ENCODE peak calls at places on chromosomes 6 and 20, in six cellular contexts. C is AG09309, W is cardiac muscle cell, U is BJ, F is stomach, L is lung. Y is an unnamed sample.

GRCh38 chr6:113858067-113858604 is 991 bp downstream of the MARCKS start:
- DNase-seq in W (peak), L (no peak), F (peak), C (no peak), U (no peak), Y (no peak)

GRCh38 chr6:149918151-149918905 is 4.6 kb downstream of the RAET1G start:
- DNase-seq in C (no peak), U (no peak), W (no peak), F (no peak), L (no peak), Y (no peak)

GRCh38 chr20:44642203-44643153 is 9.0 kb downstream of the ADA start:
- DNase-seq in F (peak), C (peak), L (peak), W (peak), U (no peak), Y (peak)

GRCh38 chr6:150149146-150149545 is 6.3 kb downstream of the PPP1R14C start:
- DNase-seq in W (no peak), F (no peak), U (no peak), C (no peak), L (no peak), Y (no peak)

GRCh38 chr20:41072099-41072798 is 43.6 kb downstream of the TOP1 start:
- DNase-seq in C (peak), L (no peak), F (no peak), U (peak), W (peak), Y (no peak)

GRCh38 chr6:105832358-105832757 is 253.8 kb upstream of the PRDM1 start:
- DNase-seq in W (no peak), C (no peak), L (no peak), U (no peak), F (no peak), Y (no peak)

GRCh38 chr6:165910184-165910583 is 247.1 kb upstream of the PDE10A start:
- DNase-seq in F (no peak), W (no peak), U (no peak), C (no peak), L (no peak), Y (no peak)

GRCh38 chr6:6436946-6437345 is 116.5 kb upstream of the F13A1 start:
- DNase-seq in F (no peak), W (no peak), C (no peak), U (no peak), L (no peak), Y (no peak)

GRCh38 chr6:11964729-11965128 is 47.4 kb upstream of the HIVEP1 start:
- DNase-seq in U (no peak), L (no peak), F (no peak), C (no peak), W (peak), Y (no peak)

GRCh38 chr6:7910654-7911344 is at the start of gene TXNDC5:
- DNase-seq in W (peak), C (no peak), U (no peak), F (peak), L (peak), Y (no peak)

GRCh38 chr20:55160996-55161395 is 685.6 kb downstream of the DOK5 start:
- DNase-seq in U (no peak), L (no peak), F (no peak), C (no peak), W (no peak), Y (peak)

GRCh38 chr20:1900321-1900791 is 5.1 kb downstream of the SIRPA start:
- DNase-seq in W (peak), L (no peak), U (peak), F (peak), C (peak), Y (peak)

GRCh38 chr6:129701721-129702455 is 8.1 kb downstream of the ARHGAP18 start:
- DNase-seq in F (no peak), U (no peak), W (peak), L (no peak), C (peak), Y (no peak)

GRCh38 chr6:2505624-2506023 is 245.1 kb downstream of the MYLK4 start:
- DNase-seq in W (peak), U (no peak), F (no peak), L (no peak), C (no peak), Y (no peak)

GRCh38 chr6:2503816-2504494 is 246.8 kb downstream of the MYLK4 start:
- DNase-seq in C (no peak), U (no peak), F (no peak), W (peak), L (no peak), Y (no peak)

GRCh38 chr6:2502998-2503674 is 247.6 kb downstream of the MYLK4 start:
- DNase-seq in W (no peak), C (no peak), F (no peak), L (no peak), U (no peak), Y (no peak)

GRCh38 chr6:2502096-2502997 is 248.4 kb downstream of the MYLK4 start:
- DNase-seq in W (peak), C (no peak), F (no peak), U (no peak), L (no peak), Y (no peak)

GRCh38 chr6:2504495-2505064 is 246.1 kb downstream of the MYLK4 start:
- DNase-seq in L (no peak), C (no peak), U (no peak), W (no peak), F (no peak), Y (no peak)
- H3K4me3 ChIP-seq in L (no peak), C (no peak), U (no peak), W (no peak), F (no peak), Y (no peak)

DNA sequence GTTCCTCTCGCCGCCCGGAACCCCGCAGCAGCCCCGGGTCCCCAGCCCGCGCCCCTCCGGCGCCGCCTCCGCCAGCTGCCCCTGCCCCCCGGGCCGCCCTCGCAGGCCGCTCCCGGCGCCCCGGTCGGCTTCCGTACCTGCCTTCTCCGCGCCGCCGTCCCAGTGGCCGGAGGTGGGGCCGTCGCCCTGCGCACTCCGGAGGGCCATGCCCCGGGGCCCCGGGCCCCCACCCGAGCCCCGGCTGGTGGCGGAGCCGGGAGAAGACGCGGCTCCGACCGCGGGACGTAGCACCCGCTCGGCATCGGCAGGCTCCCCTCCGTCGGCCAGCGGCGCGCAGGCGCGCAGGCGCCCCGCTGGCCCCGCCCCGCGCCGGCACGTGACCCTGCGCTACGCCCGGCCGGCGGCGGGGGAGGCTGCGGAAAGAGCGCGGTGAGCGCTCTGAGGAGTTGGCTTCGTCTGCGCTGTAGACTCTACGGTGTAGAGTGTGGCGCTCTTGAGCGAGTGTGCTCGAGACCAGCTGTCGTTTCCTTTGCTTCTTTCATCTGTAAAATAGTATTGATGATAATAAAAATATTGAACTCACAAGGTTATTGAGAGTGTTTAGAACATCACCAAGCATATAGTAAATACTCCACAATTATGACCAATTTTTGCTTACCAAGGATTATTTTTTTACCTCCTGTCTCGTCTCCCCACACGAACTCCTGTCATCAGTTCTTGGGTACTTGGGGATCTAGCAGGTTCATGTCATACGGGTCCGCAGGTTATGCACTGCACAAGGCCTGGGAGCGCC is at the start of gene TBC1D20:
- DNase-seq in L (peak), C (no peak), W (peak), U (no peak), F (peak), Y (no peak)
- TF ChIP-seq CTCF in L (peak), C (no peak), W (peak), U (peak), F (no peak), Y (peak)

GRCh38 chr6:125728739-125729138 is 20.7 kb upstream of the HEY2 start:
- DNase-seq in W (peak), C (no peak), F (no peak), U (no peak), L (peak), Y (no peak)
- H3K4me3 ChIP-seq in W (no peak), C (no peak), F (no peak), U (no peak), L (no peak), Y (no peak)

DNA sequence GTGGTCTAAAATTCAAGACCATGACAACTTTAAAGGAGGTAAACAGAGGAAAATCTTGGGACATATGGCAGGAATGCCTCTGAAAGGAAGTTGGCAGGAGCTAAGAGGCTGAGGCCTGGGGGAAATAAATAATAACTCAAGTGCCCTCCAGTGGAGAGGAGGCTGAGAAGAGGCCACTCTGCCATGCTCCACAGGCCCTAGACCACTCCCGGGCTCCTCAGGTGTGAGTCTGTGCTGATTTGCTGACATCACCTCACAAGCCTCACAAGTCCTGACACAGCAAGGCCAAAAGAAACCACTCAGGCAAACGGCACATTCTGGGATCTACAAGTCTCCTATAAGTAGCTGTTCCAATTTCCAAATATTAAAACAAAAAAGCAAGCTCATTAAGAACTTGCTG is 91.0 kb upstream of the RIPOR2 start:
- DNase-seq in L (peak), U (no peak), C (no peak), F (no peak), W (no peak), Y (no peak)
- TF ChIP-seq CTCF in L (no peak), U (no peak), C (no peak), F (no peak), W (no peak), Y (no peak)

DNA sequence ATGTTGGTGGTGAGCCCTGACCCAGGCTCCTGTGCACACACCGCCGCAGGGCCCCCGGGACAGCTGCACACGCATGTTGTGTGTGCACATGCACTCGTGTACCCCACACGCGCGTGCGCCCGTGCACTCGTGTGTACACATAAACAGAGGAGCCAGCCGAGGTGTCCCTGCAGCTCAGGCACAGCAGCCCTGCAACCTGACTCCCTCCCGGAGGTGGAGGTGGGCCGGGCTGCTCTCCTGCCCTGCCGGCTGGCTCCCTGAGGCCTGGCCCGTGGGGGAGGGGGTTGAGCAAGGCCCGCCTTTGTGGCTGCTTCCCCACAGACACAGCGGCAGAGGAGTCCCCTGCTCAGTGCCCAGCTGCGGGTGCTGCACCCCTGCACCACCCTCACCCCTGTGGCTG is 661 bp downstream of the RBBP8NL start:
- DNase-seq in W (no peak), F (peak), U (no peak), C (no peak), L (no peak), Y (no peak)
- H3K4me3 ChIP-seq in W (no peak), F (peak), U (no peak), C (no peak), L (no peak), Y (no peak)

GRCh38 chr6:139112561-139112960 is 22.3 kb upstream of the HECA start:
- DNase-seq in F (no peak), C (no peak), U (no peak), W (no peak), L (no peak), Y (no peak)

GRCh38 chr6:139108378-139108777 is 26.5 kb upstream of the HECA start:
- DNase-seq in W (no peak), L (no peak), C (no peak), U (no peak), F (no peak), Y (no peak)

GRCh38 chr6:139112146-139112545 is 22.7 kb upstream of the HECA start:
- DNase-seq in W (no peak), U (no peak), C (no peak), L (no peak), F (no peak), Y (no peak)

GRCh38 chr6:139107051-139107450 is 27.8 kb upstream of the HECA start:
- DNase-seq in L (no peak), C (no peak), W (no peak), F (no peak), U (no peak), Y (no peak)

GRCh38 chr6:139109558-139109957 is 25.3 kb upstream of the HECA start:
- DNase-seq in L (no peak), W (peak), C (no peak), U (no peak), F (no peak), Y (no peak)
- TF ChIP-seq CTCF in L (no peak), W (peak), C (peak), U (peak), F (no peak), Y (peak)

GRCh38 chr6:121932071-121933009 is 467.1 kb upstream of the HSF2 start:
- DNase-seq in L (no peak), F (no peak), W (peak), C (peak), U (peak), Y (no peak)
- H3K4me3 ChIP-seq in L (no peak), F (no peak), W (no peak), C (no peak), U (peak), Y (no peak)

GRCh38 chr20:51801220-51801991 is 915 bp downstream of the SALL4 start:
- DNase-seq in L (no peak), C (no peak), U (no peak), F (peak), W (peak), Y (no peak)
- TF ChIP-seq CTCF in L (no peak), C (peak), U (peak), F (no peak), W (peak), Y (peak)